ENCODE peak calls at places on chromosomes 13 and 19, in four cellular contexts. One of them, this sample, is unnamed.

GRCh38 chr19:44765949-44766335 is 11.7 kb upstream of the CBLC start:
- DNase-seq in NCI-H2171 treated with DMSO at 0.1 percent for 48 hours: no peak
- DNase-seq in neural crest cell: no peak
- DNase-seq in stimulated activated effector memory CD8-positive, alpha-beta T cell treated with anti-CD3 and anti-CD28 coated beads, Interleukin-12 subunit alpha, Interleukin-12 subunit beta, amount 100 ng/mL, for 72 hours: no peak
- DNase-seq in this sample: no peak

GRCh38 chr13:21033866-21034601 is 27.4 kb downstream of the LATS2 start:
- DNase-seq in NCI-H2171 treated with DMSO at 0.1 percent for 48 hours: no peak
- DNase-seq in neural crest cell: no peak
- DNase-seq in stimulated activated effector memory CD8-positive, alpha-beta T cell treated with anti-CD3 and anti-CD28 coated beads, Interleukin-12 subunit alpha, Interleukin-12 subunit beta, amount 100 ng/mL, for 72 hours: no peak
- DNase-seq in this sample: no peak

GRCh38 chr19:21569497-21569870 is 64.1 kb downstream of the ZNF429 start:
- DNase-seq in NCI-H2171 treated with DMSO at 0.1 percent for 48 hours: peak
- DNase-seq in neural crest cell: no peak
- DNase-seq in stimulated activated effector memory CD8-positive, alpha-beta T cell treated with anti-CD3 and anti-CD28 coated beads, Interleukin-12 subunit alpha, Interleukin-12 subunit beta, amount 100 ng/mL, for 72 hours: no peak
- DNase-seq in this sample: no peak

GRCh38 chr13:49938921-49939320 is 2.8 kb upstream of the SPRYD7 start:
- DNase-seq in NCI-H2171 treated with DMSO at 0.1 percent for 48 hours: no peak
- DNase-seq in neural crest cell: no peak
- DNase-seq in stimulated activated effector memory CD8-positive, alpha-beta T cell treated with anti-CD3 and anti-CD28 coated beads, Interleukin-12 subunit alpha, Interleukin-12 subunit beta, amount 100 ng/mL, for 72 hours: no peak
- DNase-seq in this sample: no peak

GRCh38 chr19:390386-391198 is 18.4 kb downstream of the C2CD4C start:
- DNase-seq in NCI-H2171 treated with DMSO at 0.1 percent for 48 hours: no peak
- DNase-seq in neural crest cell: no peak
- DNase-seq in stimulated activated effector memory CD8-positive, alpha-beta T cell treated with anti-CD3 and anti-CD28 coated beads, Interleukin-12 subunit alpha, Interleukin-12 subunit beta, amount 100 ng/mL, for 72 hours: no peak
- DNase-seq in this sample: no peak

GRCh38 chr19:11373166-11373884 is 1.1 kb upstream of the SWSAP1 start:
- DNase-seq in NCI-H2171 treated with DMSO at 0.1 percent for 48 hours: peak
- DNase-seq in neural crest cell: peak
- DNase-seq in stimulated activated effector memory CD8-positive, alpha-beta T cell treated with anti-CD3 and anti-CD28 coated beads, Interleukin-12 subunit alpha, Interleukin-12 subunit beta, amount 100 ng/mL, for 72 hours: no peak
- DNase-seq in this sample: no peak

GRCh38 chr13:80083516-80084085 is 257.3 kb downstream of the SPRY2 start:
- DNase-seq in NCI-H2171 treated with DMSO at 0.1 percent for 48 hours: no peak
- DNase-seq in neural crest cell: no peak
- DNase-seq in stimulated activated effector memory CD8-positive, alpha-beta T cell treated with anti-CD3 and anti-CD28 coated beads, Interleukin-12 subunit alpha, Interleukin-12 subunit beta, amount 100 ng/mL, for 72 hours: no peak
- DNase-seq in this sample: no peak

GRCh38 chr13:35179494-35179893 is 237.4 kb downstream of the NBEA start:
- DNase-seq in NCI-H2171 treated with DMSO at 0.1 percent for 48 hours: no peak
- DNase-seq in neural crest cell: no peak
- DNase-seq in stimulated activated effector memory CD8-positive, alpha-beta T cell treated with anti-CD3 and anti-CD28 coated beads, Interleukin-12 subunit alpha, Interleukin-12 subunit beta, amount 100 ng/mL, for 72 hours: no peak
- DNase-seq in this sample: no peak

GRCh38 chr13:35736876-35737275 is 260.4 kb upstream of the MAB21L1 start:
- DNase-seq in NCI-H2171 treated with DMSO at 0.1 percent for 48 hours: no peak
- DNase-seq in neural crest cell: no peak
- DNase-seq in stimulated activated effector memory CD8-positive, alpha-beta T cell treated with anti-CD3 and anti-CD28 coated beads, Interleukin-12 subunit alpha, Interleukin-12 subunit beta, amount 100 ng/mL, for 72 hours: no peak
- DNase-seq in this sample: no peak

GRCh38 chr19:15276620-15277019 is 44.4 kb upstream of the EPHX3 start:
- DNase-seq in NCI-H2171 treated with DMSO at 0.1 percent for 48 hours: no peak
- DNase-seq in neural crest cell: no peak
- DNase-seq in stimulated activated effector memory CD8-positive, alpha-beta T cell treated with anti-CD3 and anti-CD28 coated beads, Interleukin-12 subunit alpha, Interleukin-12 subunit beta, amount 100 ng/mL, for 72 hours: no peak
- DNase-seq in this sample: no peak

GRCh38 chr19:13151605-13152355 is 1.6 kb downstream of the IER2 start:
- DNase-seq in NCI-H2171 treated with DMSO at 0.1 percent for 48 hours: peak
- DNase-seq in neural crest cell: peak
- DNase-seq in stimulated activated effector memory CD8-positive, alpha-beta T cell treated with anti-CD3 and anti-CD28 coated beads, Interleukin-12 subunit alpha, Interleukin-12 subunit beta, amount 100 ng/mL, for 72 hours: peak
- DNase-seq in this sample: peak

GRCh38 chr19:46834121-46834520 is 16.5 kb downstream of the AP2S1 start:
- DNase-seq in NCI-H2171 treated with DMSO at 0.1 percent for 48 hours: no peak
- DNase-seq in neural crest cell: no peak
- DNase-seq in stimulated activated effector memory CD8-positive, alpha-beta T cell treated with anti-CD3 and anti-CD28 coated beads, Interleukin-12 subunit alpha, Interleukin-12 subunit beta, amount 100 ng/mL, for 72 hours: no peak
- DNase-seq in this sample: no peak

GRCh38 chr19:54024660-54025059 is 33.2 kb downstream of the CACNG6 start:
- DNase-seq in NCI-H2171 treated with DMSO at 0.1 percent for 48 hours: no peak
- DNase-seq in neural crest cell: no peak
- DNase-seq in stimulated activated effector memory CD8-positive, alpha-beta T cell treated with anti-CD3 and anti-CD28 coated beads, Interleukin-12 subunit alpha, Interleukin-12 subunit beta, amount 100 ng/mL, for 72 hours: no peak
- DNase-seq in this sample: no peak

GRCh38 chr19:7373862-7374261 is 25.1 kb downstream of the ARHGEF18 start:
- DNase-seq in NCI-H2171 treated with DMSO at 0.1 percent for 48 hours: no peak
- DNase-seq in neural crest cell: no peak
- DNase-seq in stimulated activated effector memory CD8-positive, alpha-beta T cell treated with anti-CD3 and anti-CD28 coated beads, Interleukin-12 subunit alpha, Interleukin-12 subunit beta, amount 100 ng/mL, for 72 hours: no peak
- DNase-seq in this sample: no peak

GRCh38 chr19:31510635-31511034 is 161.4 kb upstream of the TSHZ3 start:
- DNase-seq in NCI-H2171 treated with DMSO at 0.1 percent for 48 hours: no peak
- DNase-seq in neural crest cell: no peak
- DNase-seq in stimulated activated effector memory CD8-positive, alpha-beta T cell treated with anti-CD3 and anti-CD28 coated beads, Interleukin-12 subunit alpha, Interleukin-12 subunit beta, amount 100 ng/mL, for 72 hours: no peak
- DNase-seq in this sample: no peak

GRCh38 chr19:42250666-42251531 is 4.0 kb downstream of the ERF start:
- DNase-seq in NCI-H2171 treated with DMSO at 0.1 percent for 48 hours: no peak
- DNase-seq in neural crest cell: no peak
- DNase-seq in stimulated activated effector memory CD8-positive, alpha-beta T cell treated with anti-CD3 and anti-CD28 coated beads, Interleukin-12 subunit alpha, Interleukin-12 subunit beta, amount 100 ng/mL, for 72 hours: no peak
- DNase-seq in this sample: no peak

GRCh38 chr13:113404723-113405471 is 41.0 kb upstream of the GRTP1 start:
- DNase-seq in NCI-H2171 treated with DMSO at 0.1 percent for 48 hours: peak
- DNase-seq in neural crest cell: no peak
- DNase-seq in stimulated activated effector memory CD8-positive, alpha-beta T cell treated with anti-CD3 and anti-CD28 coated beads, Interleukin-12 subunit alpha, Interleukin-12 subunit beta, amount 100 ng/mL, for 72 hours: no peak
- DNase-seq in this sample: no peak